ENCODE peak calls at places on chromosomes 12 and 14, in seven cellular contexts. Q, U, F, V, P, L and J are unnamed samples. For H3K4me1, the result is how much of the 10 kb centered on the place peaks cover.

GRCh38 chr14:100733152-100733850 is 6.6 kb downstream of the DLK1 start:
- DNase-seq in V (no peak), Q (no peak), P (no peak), U (peak), F (peak), L (no peak), J (no peak)

GRCh38 chr14:81169711-81170103 is 51.1 kb downstream of the GTF2A1 start:
- DNase-seq in V (peak), U (peak), Q (no peak), L (no peak), P (peak), F (peak), J (peak)

GRCh38 chr14:101719045-101719645 is 42.4 kb upstream of the PPP2R5C start:
- DNase-seq in F (no peak), L (no peak), U (no peak), V (no peak), P (no peak), Q (no peak), J (no peak)

GRCh38 chr12:19409376-19409775 is 29.9 kb upstream of the AEBP2 start:
- DNase-seq in Q (peak), V (no peak), L (no peak), F (no peak), U (no peak), P (no peak), J (no peak)

GRCh38 chr12:113135178-113136127 is at the start of gene RASAL1:
- DNase-seq in Q (no peak), L (no peak), V (no peak), U (no peak), P (no peak), F (no peak), J (no peak)

GRCh38 chr14:69708586-69709169 is 58.3 kb upstream of the SRSF5 start:
- DNase-seq in U (no peak), V (no peak), P (no peak), F (no peak), Q (no peak), L (no peak), J (no peak)

GRCh38 chr12:6767592-6768384 is 1.6 kb downstream of the PTMS start:
- DNase-seq in P (no peak), V (no peak), U (no peak), L (no peak), F (peak), Q (peak), J (no peak)

GRCh38 chr12:50618864-50619609 is 114.3 kb downstream of the DIP2B start:
- DNase-seq in U (no peak), L (peak), Q (peak), P (no peak), F (no peak), V (no peak), J (no peak)

GRCh38 chr12:117674313-117674712 is 294.5 kb downstream of the KSR2 start:
- DNase-seq in F (no peak), V (no peak), L (no peak), P (no peak), Q (peak), U (no peak), J (no peak)

GRCh38 chr12:32290411-32290810 is 108.9 kb upstream of the FGD4 start:
- DNase-seq in Q (peak), U (no peak), P (no peak), V (no peak), L (peak), F (no peak), J (no peak)

GRCh38 chr12:105157598-105157997 is 50.1 kb downstream of the WASHC4 start:
- DNase-seq in P (no peak), F (no peak), U (no peak), L (no peak), Q (no peak), V (no peak), J (no peak)

GRCh38 chr14:100902792-100903191 is 730 bp downstream of the RTL1 start:
- DNase-seq in L (no peak), V (no peak), Q (no peak), U (no peak), P (no peak), F (peak), J (no peak)

GRCh38 chr12:132360906-132361777 is 31.8 kb upstream of the GALNT9 start:
- DNase-seq in L (no peak), P (no peak), Q (no peak), V (peak), U (peak), F (no peak), J (no peak)

GRCh38 chr14:29896354-29896768 is 31.3 kb downstream of the PRKD1 start:
- DNase-seq in V (no peak), Q (no peak), L (no peak), P (no peak), U (no peak), F (no peak), J (no peak)

GRCh38 chr12:31974673-31975072 is 15.5 kb downstream of the RESF1 start:
- DNase-seq in U (no peak), L (no peak), Q (no peak), F (no peak), V (no peak), P (no peak), J (no peak)

GRCh38 chr14:61761557-61761956 is 663 bp upstream of the SNAPC1 start:
- DNase-seq in U (no peak), F (no peak), P (no peak), Q (no peak), V (no peak), L (no peak), J (no peak)

GRCh38 chr14:50944647-50945413 is 547 bp upstream of the PYGL start:
- DNase-seq in Q (peak), V (peak), U (peak), P (peak), L (peak), F (peak), J (peak)

GRCh38 chr14:24249230-24250021 is 7.0 kb upstream of the TINF2 start:
- DNase-seq in F (peak), Q (no peak), P (no peak), U (peak), L (no peak), V (no peak), J (no peak)

GRCh38 chr12:71392521-71393145 is 47.0 kb upstream of the LGR5 start:
- DNase-seq in V (no peak), P (no peak), Q (peak), L (peak), U (no peak), F (no peak), J (no peak)

DNA sequence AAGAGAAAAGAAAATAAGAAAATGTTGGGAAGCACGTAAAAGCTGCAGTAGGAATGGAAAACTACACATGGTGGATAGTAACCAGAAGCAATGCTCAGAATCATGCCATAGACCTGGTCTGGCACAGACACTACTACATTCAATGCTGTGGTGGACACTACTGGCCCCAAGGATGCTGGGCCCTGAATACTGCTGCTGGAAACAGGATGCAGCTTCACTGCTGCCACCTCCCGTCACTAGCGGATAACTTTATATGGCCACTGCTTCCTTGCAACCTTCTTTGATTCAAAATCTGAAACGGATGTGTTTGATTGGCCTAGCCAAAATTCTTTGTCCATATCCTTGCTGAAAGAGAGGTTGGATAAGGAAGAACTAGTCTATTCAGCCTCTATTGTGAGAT is 30.7 kb downstream of the ADCY6 start:
- DNase-seq in V (no peak), P (no peak), F (no peak), U (no peak), L (no peak), Q (no peak), J (no peak)
- TF ChIP-seq CTCF in V (no peak), P (no peak), F (no peak), U (no peak), L (no peak), Q (no peak), J (no peak)

DNA sequence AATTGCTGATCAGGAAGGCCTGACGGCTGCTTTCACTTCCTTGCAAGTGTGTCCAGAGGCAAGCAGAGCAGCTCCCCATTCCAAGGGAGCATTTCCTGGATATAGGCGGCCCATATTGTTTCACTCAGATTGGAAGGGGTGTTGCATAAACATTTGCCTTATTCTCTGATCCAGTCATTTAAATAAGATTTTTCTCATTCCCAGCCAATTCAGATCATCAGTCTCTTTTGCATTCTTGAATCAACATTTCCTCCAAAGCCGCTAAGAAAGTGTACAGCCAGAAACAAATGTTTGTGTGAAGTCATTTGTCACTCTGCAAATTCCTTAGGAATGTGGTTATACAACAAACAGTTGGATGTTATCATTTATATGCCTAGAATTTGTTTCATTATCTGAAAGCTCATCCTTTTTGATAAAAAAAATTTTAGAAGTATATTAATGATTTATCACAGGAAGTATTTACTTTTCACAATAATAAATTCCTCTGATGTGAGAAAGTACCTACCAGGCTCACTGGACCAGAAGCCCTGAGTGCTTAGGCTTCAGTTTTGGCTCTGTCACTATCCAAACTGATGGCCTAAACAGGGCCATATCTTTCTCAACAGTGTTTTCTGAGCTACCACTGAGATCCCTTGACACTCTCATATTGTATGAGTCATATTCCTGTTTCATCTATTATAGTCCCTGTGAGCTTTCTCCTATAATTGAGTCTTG is 379.6 kb downstream of the CCDC91 start:
- DNase-seq in P (peak), F (no peak), Q (peak), V (no peak), L (no peak), U (no peak), J (no peak)
- H3K4me1 ChIP-seq in P (under half), F (under half), Q (under half), V (under half), L (under half), U (under half), J (under half)

DNA sequence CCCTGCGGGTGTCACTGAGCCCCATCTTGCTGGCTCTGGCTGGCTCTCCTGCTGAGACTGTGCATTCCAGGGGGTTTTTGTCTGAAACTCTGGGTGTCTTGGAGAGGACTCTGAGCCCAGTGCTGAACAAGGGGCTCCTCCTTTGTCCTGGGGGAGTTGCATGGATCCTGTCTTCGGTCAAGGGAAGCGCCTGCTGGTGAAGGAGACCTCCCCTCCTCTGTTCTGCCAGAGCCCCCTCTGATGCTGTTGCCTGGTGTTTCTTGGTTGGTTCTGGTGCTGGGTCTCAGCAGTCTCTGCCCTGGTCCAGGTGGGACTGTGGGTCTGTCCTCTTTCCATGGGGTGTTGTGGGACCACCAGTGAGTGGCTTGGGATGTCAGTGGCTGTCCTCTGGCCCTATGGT is 380.9 kb downstream of the TMEM121 start:
- DNase-seq in P (no peak), Q (no peak), V (no peak), U (no peak), L (no peak), F (no peak), J (no peak)
- H3K27ac ChIP-seq in P (no peak), Q (no peak), V (no peak), U (no peak), L (no peak), F (no peak), J (no peak)

DNA sequence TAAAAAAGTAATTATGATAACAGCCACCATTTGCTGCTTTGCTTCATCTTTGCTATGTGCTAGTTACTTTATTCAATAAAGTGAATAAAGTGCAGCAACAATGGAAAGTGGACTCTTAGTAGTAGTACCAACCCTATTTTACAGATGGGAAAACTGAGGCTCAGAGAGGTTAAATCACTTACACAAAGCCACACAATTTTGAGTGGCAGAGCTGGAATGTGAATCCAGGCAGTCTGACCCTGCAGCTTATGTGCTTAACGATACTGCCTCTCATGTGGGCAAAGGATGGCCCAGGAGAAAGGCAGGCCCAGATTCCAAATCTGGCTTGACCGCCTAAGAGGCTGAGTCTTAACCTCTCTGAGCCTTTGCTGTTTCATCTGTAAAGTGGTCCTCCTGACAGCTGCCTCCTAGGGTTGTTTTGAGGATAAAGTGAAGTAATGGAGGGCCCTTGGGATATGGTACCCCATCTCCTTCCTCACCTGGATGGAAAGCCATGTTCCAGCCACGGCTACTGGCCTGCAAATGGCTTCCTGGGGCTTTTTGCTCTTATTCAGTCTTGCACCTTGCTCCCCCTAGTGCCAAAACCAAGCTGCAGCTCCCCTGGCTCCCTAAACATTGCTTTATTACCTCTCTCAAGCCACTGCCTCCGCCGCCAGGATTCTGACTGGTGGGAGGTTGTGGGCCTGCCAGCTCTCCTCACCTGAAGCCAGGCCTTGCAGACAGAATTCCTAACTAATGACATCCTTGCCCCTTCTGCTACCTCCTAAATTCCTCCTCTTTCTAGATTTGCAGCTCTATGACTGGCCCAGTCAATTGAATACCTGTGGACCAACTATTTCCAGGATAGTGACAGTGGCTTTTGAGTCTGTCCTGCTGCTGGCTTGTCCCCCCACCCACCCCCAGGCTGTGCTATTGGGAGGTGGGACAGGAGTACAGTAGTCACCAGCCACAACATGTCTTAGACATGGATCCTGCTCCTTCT is 283.3 kb upstream of the PWP1 start:
- DNase-seq in P (no peak), U (no peak), F (no peak), L (peak), Q (peak), V (no peak), J (no peak)
- TF ChIP-seq CTCF in P (no peak), U (peak), F (no peak), L (peak), Q (peak), V (peak), J (peak)

GRCh38 chr12:3119745-3120660 is 42.8 kb downstream of the TSPAN9 start:
- DNase-seq in Q (peak), F (peak), U (peak), V (peak), P (peak), L (no peak), J (peak)
- H3K4me1 ChIP-seq in Q (under half), F (under half), U (under half), V (half or more), P (under half), L (under half), J (under half)

GRCh38 chr12:52007982-52008510 is 1.3 kb downstream of the TAMALIN start:
- DNase-seq in V (no peak), U (no peak), L (no peak), F (no peak), Q (no peak), P (no peak), J (no peak)
- H3K27ac ChIP-seq in V (peak), U (peak), L (no peak), F (peak), Q (no peak), P (peak), J (peak)

DNA sequence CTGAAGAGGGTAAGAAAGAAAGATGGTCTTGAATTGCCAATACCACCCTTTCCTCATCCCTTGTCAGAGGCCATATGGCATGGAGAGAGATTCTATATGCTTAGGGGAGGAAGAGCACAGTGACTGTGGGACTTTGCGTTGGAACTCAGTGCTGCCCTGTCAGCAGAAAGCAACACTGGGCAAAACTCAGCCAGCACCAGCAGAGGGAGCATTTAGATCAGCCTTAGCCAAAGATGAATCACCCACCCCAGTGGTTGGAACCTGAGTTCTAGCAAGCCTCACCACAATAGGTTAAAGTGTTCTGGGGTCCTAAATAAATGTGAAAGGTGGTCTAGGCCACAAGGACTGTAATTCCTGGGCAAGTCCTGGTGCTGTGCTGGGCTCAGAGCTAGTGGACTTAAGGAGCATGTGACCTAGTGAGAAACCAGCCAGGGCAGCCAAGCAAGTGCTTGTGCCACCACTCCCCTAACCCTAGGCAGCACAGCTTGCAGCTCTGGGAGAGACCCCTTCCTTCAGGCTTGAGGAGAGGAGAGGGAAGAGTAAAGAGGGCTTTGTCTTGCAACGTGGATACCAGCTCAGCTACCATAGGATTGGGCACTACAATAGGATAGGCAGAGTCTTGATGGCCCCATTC is 11.4 kb upstream of the BCAT1 start:
- DNase-seq in V (no peak), U (no peak), L (peak), P (no peak), Q (peak), F (no peak), J (no peak)
- TF ChIP-seq CTCF in V (peak), U (peak), L (peak), P (no peak), Q (peak), F (peak), J (no peak)

GRCh38 chr12:109153711-109154434 is 37.5 kb downstream of the ACACB start:
- DNase-seq in F (no peak), P (no peak), Q (no peak), U (no peak), L (no peak), V (no peak), J (no peak)
- H3K4me1 ChIP-seq in F (under half), P (half or more), Q (under half), U (under half), L (under half), V (half or more), J (half or more)

GRCh38 chr12:61848893-61849292 is 411.3 kb upstream of the USP15 start:
- DNase-seq in Q (no peak), P (no peak), U (no peak), V (no peak), F (no peak), L (no peak), J (no peak)

GRCh38 chr12:61854902-61855301 is 405.3 kb upstream of the USP15 start:
- DNase-seq in U (no peak), P (no peak), F (no peak), Q (peak), L (no peak), V (no peak), J (no peak)

GRCh38 chr12:61857968-61858367 is 402.2 kb upstream of the USP15 start:
- DNase-seq in U (no peak), Q (no peak), V (no peak), P (no peak), F (no peak), L (no peak), J (no peak)

GRCh38 chr12:61853945-61854344 is 406.3 kb upstream of the USP15 start:
- DNase-seq in L (no peak), U (no peak), Q (no peak), F (no peak), P (no peak), V (no peak), J (no peak)
- H3K27ac ChIP-seq in L (no peak), U (no peak), Q (no peak), F (no peak), P (no peak), V (no peak), J (no peak)

DNA sequence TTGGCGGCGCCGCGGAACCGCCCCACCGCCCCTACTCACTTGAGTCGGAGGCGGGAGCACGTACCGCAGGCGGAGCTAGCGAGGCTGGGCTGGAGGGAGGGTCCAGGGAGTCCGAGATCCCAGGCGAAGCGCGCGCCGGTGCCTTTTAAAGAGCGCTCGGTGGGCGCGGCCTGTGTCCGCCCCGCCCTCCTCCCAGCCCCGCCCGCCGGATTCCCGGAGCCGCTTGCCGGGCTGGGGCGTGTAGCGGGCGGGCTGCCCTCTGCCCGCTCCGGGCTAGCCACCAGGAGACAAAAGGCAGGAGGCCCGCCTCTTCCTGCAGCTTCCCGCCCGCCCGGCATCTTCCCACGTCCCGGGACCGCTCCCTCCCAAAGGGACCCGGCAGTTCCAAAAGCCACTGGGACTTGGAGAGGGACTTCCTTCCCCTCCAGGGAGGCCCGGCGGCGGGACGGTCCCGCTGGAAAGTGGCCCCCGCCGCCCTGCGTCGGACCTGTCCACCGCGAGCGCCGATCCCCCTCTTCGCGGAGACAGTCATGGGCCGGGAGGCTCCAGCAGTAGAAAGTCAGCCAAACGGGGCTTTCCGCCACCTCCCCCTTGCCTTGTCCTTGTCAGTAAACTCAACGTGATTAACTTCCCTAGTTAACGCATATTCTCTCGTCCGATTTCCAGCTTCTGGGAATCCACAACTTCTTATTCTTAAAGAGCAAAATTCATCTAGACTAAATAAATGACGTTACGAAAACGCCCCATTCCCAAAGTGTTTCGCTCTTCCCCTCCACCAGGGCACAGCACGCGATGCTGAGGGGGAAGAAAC is at the start of gene CSRP2:
- DNase-seq in L (peak), P (peak), Q (peak), V (peak), F (peak), U (peak), J (peak)
- TF ChIP-seq CTCF in L (peak), P (no peak), Q (peak), V (peak), F (peak), U (peak), J (peak)